ENCODE peak calls at places on chromosomes 11 and 22, in eight cellular contexts. X, A, E, J, B, T, R and S are unnamed samples.

GRCh38 chr11:41201156-41201555 is 258.3 kb downstream of the LRRC4C start:
- DNase-seq in T (peak; percentile 21), B (no peak), J (peak; percentile 25), E (peak; percentile 21), R (no peak), A (peak; percentile 1), X (peak; percentile 65), S (no peak)

GRCh38 chr11:128380280-128380604 is 207.1 kb downstream of the ETS1 start:
- DNase-seq in R (no peak), B (no peak), E (no peak), A (no peak), J (no peak), T (no peak), X (no peak), S (no peak)

GRCh38 chr22:41857160-41857859 is 24.4 kb downstream of the SREBF2 start:
- DNase-seq in B (peak; percentile 62), X (peak; percentile 33), E (peak; percentile 38), R (no peak), J (peak; percentile 63), A (peak; percentile 80), T (peak; percentile 87), S (peak; percentile 63)

GRCh38 chr11:19327280-19327679 is 86.5 kb upstream of the E2F8 start:
- DNase-seq in R (no peak), E (no peak), T (no peak), A (no peak), X (no peak), J (no peak), B (no peak), S (no peak)

GRCh38 chr11:74272276-74272675 is 39.2 kb downstream of the P4HA3 start:
- DNase-seq in J (no peak), R (no peak), T (no peak), A (no peak), B (no peak), E (no peak), X (no peak), S (no peak)

GRCh38 chr22:37659897-37660708 is 1.6 kb downstream of the PDXP start:
- DNase-seq in T (no peak), E (no peak), A (no peak), J (no peak), X (no peak), B (no peak), R (no peak), S (no peak)

GRCh38 chr11:8267831-8268529 is 4.3 kb upstream of the LMO1 start:
- DNase-seq in R (no peak), E (no peak), J (no peak), X (no peak), T (peak; percentile 92), A (no peak), B (no peak), S (no peak)

GRCh38 chr22:45006873-45007246 is 2.9 kb downstream of the PHF21B start:
- DNase-seq in A (no peak), R (no peak), B (no peak), X (peak; percentile 73), T (no peak), J (no peak), E (no peak), S (no peak)

GRCh38 chr11:69050592-69051380 is 2.1 kb downstream of the TPCN2 start:
- DNase-seq in R (no peak), X (no peak), T (no peak), B (no peak), E (no peak), J (no peak), A (no peak), S (no peak)

GRCh38 chr22:19815093-19815822 is 39.4 kb downstream of the GNB1L start:
- DNase-seq in E (no peak), J (no peak), R (no peak), A (no peak), B (no peak), T (no peak), X (no peak), S (no peak)

GRCh38 chr22:46862418-46863324 is 100.2 kb downstream of the TBC1D22A start:
- DNase-seq in R (no peak), B (no peak), X (no peak), J (no peak), A (no peak), E (no peak), T (no peak), S (no peak)

GRCh38 chr11:44615041-44615513 is 49.6 kb downstream of the CD82 start:
- DNase-seq in B (no peak), J (no peak), X (no peak), T (no peak), A (no peak), R (no peak), E (no peak), S (no peak)

GRCh38 chr11:46330154-46330886 is 16.9 kb upstream of the DGKZ start:
- DNase-seq in X (no peak), J (no peak), R (no peak), A (no peak), E (no peak), T (peak; percentile 78), B (no peak), S (no peak)

GRCh38 chr22:39894554-39895092 is 1.1 kb upstream of the ENTHD1 start:
- DNase-seq in J (no peak), E (no peak), X (no peak), B (no peak), T (no peak), A (no peak), R (no peak), S (no peak)

GRCh38 chr11:65606876-65607613 is 7.0 kb downstream of the MAP3K11 start:
- DNase-seq in E (no peak), R (peak; percentile 93), J (peak; percentile 37), X (peak; percentile 78), A (peak; percentile 90), T (no peak), B (no peak), S (no peak)

GRCh38 chr11:119829407-119829806 is 100.4 kb upstream of the NECTIN1 start:
- DNase-seq in T (no peak), A (no peak), E (no peak), B (no peak), R (no peak), X (no peak), J (no peak), S (no peak)

GRCh38 chr11:42465613-42466012 is 846.2 kb upstream of the API5 start:
- DNase-seq in T (no peak), X (no peak), J (no peak), B (no peak), A (no peak), R (no peak), E (no peak), S (no peak)